ENCODE peak calls at places on chromosomes 2 and 18, in seven cellular contexts. V is prostate gland; Z is breast epithelium; Y is sciatic nerve; N is KG1; U is AG20443; G is stimulated activated CD4-positive, alpha-beta T cell treated with anti-CD3 and anti-CD28 coated beads, Interleukin-15, amount 100 ng/mL, for 1 hour. S is an unnamed sample.

GRCh38 chr2:239579524-239580198 is 178.8 kb upstream of the HDAC4 start:
- DNase-seq in V (no peak), Z (no peak), Y (no peak), N (no peak), U (no peak), G (no peak), S (no peak)

GRCh38 chr18:75130591-75131274 is 78.2 kb downstream of the PTGR3 start:
- DNase-seq in V (no peak), Z (no peak), Y (no peak), N (no peak), U (no peak), G (no peak), S (no peak)

GRCh38 chr2:232458661-232459418 is 2.9 kb downstream of the ALPI start:
- DNase-seq in V (no peak), Z (no peak), Y (no peak), N (no peak), U (no peak), G (no peak), S (no peak)

GRCh38 chr2:78029392-78029995 is 507.3 kb upstream of the LRRTM4 start:
- DNase-seq in V (no peak), Z (no peak), Y (no peak), N (no peak), U (no peak), G (no peak), S (no peak)

GRCh38 chr2:148814143-148814852 is 60.7 kb upstream of the KIF5C start:
- DNase-seq in V (peak), Z (no peak), Y (no peak), N (no peak), U (no peak), G (no peak), S (no peak)

GRCh38 chr2:5250482-5250881 is 441.7 kb upstream of the SOX11 start:
- DNase-seq in V (no peak), Z (no peak), Y (no peak), N (no peak), U (no peak), G (no peak), S (no peak)

GRCh38 chr2:127146071-127146725 is 39.2 kb upstream of the BIN1 start:
- DNase-seq in V (no peak), Z (no peak), Y (no peak), N (no peak), U (no peak), G (no peak), S (no peak)

GRCh38 chr2:6845312-6845711 is 20.4 kb downstream of the CMPK2 start:
- DNase-seq in V (no peak), Z (no peak), Y (no peak), N (no peak), U (no peak), G (no peak), S (no peak)

GRCh38 chr2:163471947-163472346 is 263.9 kb downstream of the FIGN start:
- DNase-seq in V (no peak), Z (no peak), Y (no peak), N (no peak), U (peak), G (no peak), S (no peak)

GRCh38 chr2:134782792-134783191 is 55.6 kb upstream of the ACMSD start:
- DNase-seq in V (no peak), Z (no peak), Y (no peak), N (no peak), U (no peak), G (no peak), S (peak)

GRCh38 chr2:20171445-20171977 is 53.4 kb downstream of the SDC1 start:
- DNase-seq in V (no peak), Z (no peak), Y (peak), N (no peak), U (no peak), G (no peak), S (no peak)

GRCh38 chr2:83742117-83742782 is 716.8 kb downstream of the SUCLG1 start:
- DNase-seq in V (no peak), Z (no peak), Y (peak), N (no peak), U (peak), G (no peak), S (no peak)

GRCh38 chr2:136008205-136008865 is 22.9 kb upstream of the DARS1 start:
- DNase-seq in V (no peak), Z (no peak), Y (peak), N (peak), U (no peak), G (peak), S (peak)

GRCh38 chr2:232028631-232029030 is 67.1 kb downstream of the DIS3L2 start:
- DNase-seq in V (no peak), Z (no peak), Y (no peak), N (no peak), U (peak), G (no peak), S (no peak)

GRCh38 chr18:46542545-46542944 is 114.5 kb downstream of the LOXHD1 start:
- DNase-seq in V (no peak), Z (no peak), Y (no peak), N (no peak), U (no peak), G (no peak), S (no peak)

GRCh38 chr2:168460561-168460960 is 4.5 kb downstream of the CERS6 start:
- DNase-seq in V (no peak), Z (no peak), Y (no peak), N (no peak), U (no peak), G (no peak), S (no peak)

GRCh38 chr2:231666171-231667095 is 41.9 kb upstream of the PTMA start:
- DNase-seq in V (peak), Z (peak), Y (peak), N (no peak), U (peak), G (no peak), S (peak)

GRCh38 chr2:175553944-175554343 is 372.4 kb upstream of the ATP5MC3 start:
- DNase-seq in V (no peak), Z (no peak), Y (no peak), N (no peak), U (no peak), G (no peak), S (no peak)

GRCh38 chr2:181516992-181517391 is 59.8 kb downstream of the ITGA4 start:
- DNase-seq in V (no peak), Z (no peak), Y (no peak), N (no peak), U (no peak), G (no peak), S (no peak)

GRCh38 chr2:238821391-238821790 is 26.5 kb upstream of the TWIST2 start:
- DNase-seq in V (no peak), Z (no peak), Y (no peak), N (no peak), U (peak), G (no peak), S (no peak)

GRCh38 chr2:86675611-86676015 is 44.5 kb upstream of the RMND5A start:
- DNase-seq in V (peak), Z (no peak), Y (no peak), N (no peak), U (no peak), G (no peak), S (no peak)

GRCh38 chr2:180696005-180696404 is 284.4 kb upstream of the UBE2E3 start:
- DNase-seq in V (no peak), Z (no peak), Y (no peak), N (no peak), U (no peak), G (no peak), S (no peak)

GRCh38 chr2:173584676-173585453 is 230.2 kb downstream of the CDCA7 start:
- DNase-seq in V (no peak), Z (no peak), Y (no peak), N (no peak), U (no peak), G (no peak), S (no peak)

GRCh38 chr2:29802976-29803375 is 118.4 kb downstream of the ALK start:
- DNase-seq in V (no peak), Z (no peak), Y (no peak), N (no peak), U (no peak), G (no peak), S (no peak)

GRCh38 chr2:84904717-84905174 is 710 bp upstream of the TMSB10 start:
- DNase-seq in V (peak), Z (peak), Y (peak), N (no peak), U (peak), G (no peak), S (no peak)

GRCh38 chr2:193267496-193268002 is 1072.8 kb upstream of the TMEFF2 start:
- DNase-seq in V (no peak), Z (no peak), Y (no peak), N (no peak), U (no peak), G (no peak), S (no peak)

GRCh38 chr18:35904389-35905037 is 68.0 kb upstream of the RMP24 start:
- DNase-seq in V (no peak), Z (no peak), Y (no peak), N (no peak), U (no peak), G (no peak), S (no peak)